ENCODE peak calls at places on chromosome 3, in five cellular contexts. One of them, this sample, is unnamed.

GRCh38 chr3:184874709-184875644 is 63.0 kb downstream of the VPS8 start:
- DNase-seq in EL: peak
- DNase-seq in naive thymus-derived CD8-positive, alpha-beta T cell: no peak
- DNase-seq in astrocyte: peak
- DNase-seq in NCI-H774: peak
- DNase-seq in this sample: peak

GRCh38 chr3:37324752-37325407 is 150.5 kb upstream of the LRRFIP2 start:
- DNase-seq in EL: no peak
- DNase-seq in naive thymus-derived CD8-positive, alpha-beta T cell: no peak
- DNase-seq in astrocyte: peak
- DNase-seq in NCI-H774: no peak
- DNase-seq in this sample: no peak

GRCh38 chr3:50573566-50574279 is 4.4 kb downstream of the HEMK1 start:
- DNase-seq in EL: no peak
- DNase-seq in naive thymus-derived CD8-positive, alpha-beta T cell: peak
- DNase-seq in astrocyte: no peak
- DNase-seq in NCI-H774: no peak
- DNase-seq in this sample: no peak

GRCh38 chr3:83649692-83650091 is 1309.1 kb upstream of the CADM2 start:
- DNase-seq in EL: no peak
- DNase-seq in naive thymus-derived CD8-positive, alpha-beta T cell: no peak
- DNase-seq in astrocyte: no peak
- DNase-seq in NCI-H774: no peak
- DNase-seq in this sample: no peak

GRCh38 chr3:60198179-60198578 is 1053.1 kb downstream of the FHIT start:
- DNase-seq in EL: no peak
- DNase-seq in naive thymus-derived CD8-positive, alpha-beta T cell: no peak
- DNase-seq in astrocyte: no peak
- DNase-seq in NCI-H774: no peak
- DNase-seq in this sample: no peak

GRCh38 chr3:103271575-103271974 is 836.8 kb downstream of the ZPLD1 start:
- DNase-seq in EL: no peak
- DNase-seq in naive thymus-derived CD8-positive, alpha-beta T cell: no peak
- DNase-seq in astrocyte: no peak
- DNase-seq in NCI-H774: no peak
- DNase-seq in this sample: no peak

GRCh38 chr3:65689436-65689835 is 349.3 kb downstream of the MAGI1 start:
- DNase-seq in EL: no peak
- DNase-seq in naive thymus-derived CD8-positive, alpha-beta T cell: no peak
- DNase-seq in astrocyte: no peak
- DNase-seq in NCI-H774: no peak
- DNase-seq in this sample: no peak

GRCh38 chr3:11613319-11613718 is 30.4 kb downstream of the VGLL4 start:
- DNase-seq in EL: no peak
- DNase-seq in naive thymus-derived CD8-positive, alpha-beta T cell: no peak
- DNase-seq in astrocyte: no peak
- DNase-seq in NCI-H774: no peak
- DNase-seq in this sample: no peak

GRCh38 chr3:64612082-64612860 is 75.5 kb downstream of the ADAMTS9 start:
- DNase-seq in EL: no peak
- DNase-seq in naive thymus-derived CD8-positive, alpha-beta T cell: no peak
- DNase-seq in astrocyte: peak
- DNase-seq in NCI-H774: no peak
- DNase-seq in this sample: no peak

GRCh38 chr3:132981746-132982145 is 56.4 kb upstream of the TMEM108 start:
- DNase-seq in EL: no peak
- DNase-seq in naive thymus-derived CD8-positive, alpha-beta T cell: no peak
- DNase-seq in astrocyte: no peak
- DNase-seq in NCI-H774: no peak
- DNase-seq in this sample: no peak

GRCh38 chr3:32817561-32818430 is at the start of gene TRIM71:
- DNase-seq in EL: peak
- DNase-seq in naive thymus-derived CD8-positive, alpha-beta T cell: no peak
- DNase-seq in astrocyte: no peak
- DNase-seq in NCI-H774: no peak
- DNase-seq in this sample: no peak

GRCh38 chr3:170553788-170554620 is 31.9 kb downstream of the SLC7A14 start:
- DNase-seq in EL: no peak
- DNase-seq in naive thymus-derived CD8-positive, alpha-beta T cell: no peak
- DNase-seq in astrocyte: no peak
- DNase-seq in NCI-H774: no peak
- DNase-seq in this sample: no peak

GRCh38 chr3:39288300-39288808 is 8.5 kb upstream of the CX3CR1 start:
- DNase-seq in EL: peak
- DNase-seq in naive thymus-derived CD8-positive, alpha-beta T cell: peak
- DNase-seq in astrocyte: peak
- DNase-seq in NCI-H774: peak
- DNase-seq in this sample: peak

GRCh38 chr3:175606650-175607318 is 747.6 kb downstream of the NAALADL2 start:
- DNase-seq in EL: no peak
- DNase-seq in naive thymus-derived CD8-positive, alpha-beta T cell: no peak
- DNase-seq in astrocyte: no peak
- DNase-seq in NCI-H774: peak
- DNase-seq in this sample: peak

GRCh38 chr3:126269360-126269759 is 87.8 kb downstream of the KLF15 start:
- DNase-seq in EL: no peak
- DNase-seq in naive thymus-derived CD8-positive, alpha-beta T cell: no peak
- DNase-seq in astrocyte: no peak
- DNase-seq in NCI-H774: no peak
- DNase-seq in this sample: no peak

GRCh38 chr3:12479919-12480425 is 4.3 kb upstream of the TSEN2 start:
- DNase-seq in EL: peak
- DNase-seq in naive thymus-derived CD8-positive, alpha-beta T cell: no peak
- DNase-seq in astrocyte: peak
- DNase-seq in NCI-H774: peak
- DNase-seq in this sample: peak